ENCODE peak calls at places on chromosome X, in ten cellular contexts. D is pancreas; A is HCT116; X is heart right ventricle; Q is OCI-LY7; K is uterus; L is effector memory CD4-positive, alpha-beta T cell; N is H1; M is trophoblast cell; U is HAP-1. W is an unnamed sample.

GRCh38 chrX:57930051-57930450 is 19.8 kb upstream of the ZXDA start:
- DNase-seq in D (no peak), A (no peak), X (no peak), Q (no peak), K (no peak), L (no peak), N (no peak), M (peak), U (no peak), W (no peak)

GRCh38 chrX:112043997-112044396 is 38.6 kb downstream of the TRPC5 start:
- DNase-seq in D (no peak), A (peak), X (no peak), Q (peak), K (no peak), L (no peak), N (no peak), M (peak), U (peak), W (no peak)

GRCh38 chrX:147848543-147849448 is 62.9 kb upstream of the FMR1 start:
- DNase-seq in D (no peak), A (no peak), X (no peak), Q (no peak), K (no peak), L (no peak), N (no peak), M (no peak), U (no peak), W (no peak)

GRCh38 chrX:129649268-129650182 is 5.2 kb downstream of the APLN start:
- DNase-seq in D (no peak), A (no peak), X (no peak), Q (no peak), K (no peak), L (no peak), N (no peak), M (no peak), U (no peak), W (no peak)

GRCh38 chrX:35664838-35665237 is 133.3 kb upstream of the MAGEB16 start:
- DNase-seq in D (no peak), A (no peak), X (no peak), Q (no peak), K (no peak), L (no peak), N (no peak), M (no peak), U (no peak), W (no peak)

GRCh38 chrX:65635371-65635770 is 32.1 kb upstream of the MSN start:
- DNase-seq in D (no peak), A (no peak), X (peak), Q (no peak), K (peak), L (no peak), N (no peak), M (no peak), U (no peak), W (no peak)

GRCh38 chrX:15233416-15234015 is 36.4 kb downstream of the ASB9 start:
- DNase-seq in D (no peak), A (no peak), X (no peak), Q (no peak), K (no peak), L (no peak), N (no peak), M (no peak), U (no peak), W (peak)

GRCh38 chrX:15721911-15722310 is 16.2 kb upstream of the CA5B start:
- DNase-seq in D (no peak), A (no peak), X (no peak), Q (no peak), K (no peak), L (no peak), N (no peak), M (no peak), U (no peak), W (no peak)

GRCh38 chrX:115367455-115367854 is 77.9 kb downstream of the LUZP4 start:
- DNase-seq in D (no peak), A (no peak), X (no peak), Q (no peak), K (no peak), L (no peak), N (no peak), M (peak), U (no peak), W (no peak)

GRCh38 chrX:72045141-72045540 is 86.6 kb downstream of the RTL5 start:
- DNase-seq in D (no peak), A (no peak), X (no peak), Q (no peak), K (no peak), L (no peak), N (no peak), M (no peak), U (no peak), W (no peak)

GRCh38 chrX:31092476-31092875 is 20.6 kb upstream of the FTHL17 start:
- DNase-seq in D (no peak), A (no peak), X (no peak), Q (no peak), K (no peak), L (no peak), N (no peak), M (no peak), U (no peak), W (no peak)

GRCh38 chrX:2566044-2566443 is 65.3 kb upstream of the DHRSX start:
- DNase-seq in D (no peak), A (no peak), X (no peak), Q (no peak), K (no peak), L (no peak), N (no peak), M (no peak), U (no peak), W (no peak)

GRCh38 chrX:118117069-118117405 is 427 bp upstream of the KLHL13 start:
- DNase-seq in D (no peak), A (no peak), X (no peak), Q (no peak), K (no peak), L (no peak), N (no peak), M (peak), U (no peak), W (no peak)

GRCh38 chrX:3815896-3816664 is 102.6 kb upstream of the PRKX start:
- DNase-seq in D (peak), A (peak), X (peak), Q (peak), K (peak), L (peak), N (peak), M (peak), U (peak), W (peak)

GRCh38 chrX:153884136-153885076 is 1.6 kb downstream of the L1CAM start:
- DNase-seq in D (no peak), A (peak), X (no peak), Q (no peak), K (no peak), L (no peak), N (no peak), M (no peak), U (no peak), W (no peak)
- H3K4me3 ChIP-seq in D (no peak), A (peak), X (no peak), Q (no peak), K (no peak), L (no peak), N (peak), M (no peak), U (no peak), W (no peak)

GRCh38 chrX:19787305-19787704 is 100.1 kb downstream of the SH3KBP1 start:
- DNase-seq in D (no peak), A (no peak), X (no peak), Q (no peak), K (no peak), L (no peak), N (no peak), M (no peak), U (no peak), W (no peak)
- H3K4me3 ChIP-seq in D (no peak), A (no peak), X (no peak), Q (no peak), K (no peak), L (no peak), N (no peak), M (no peak), U (no peak), W (peak)

DNA sequence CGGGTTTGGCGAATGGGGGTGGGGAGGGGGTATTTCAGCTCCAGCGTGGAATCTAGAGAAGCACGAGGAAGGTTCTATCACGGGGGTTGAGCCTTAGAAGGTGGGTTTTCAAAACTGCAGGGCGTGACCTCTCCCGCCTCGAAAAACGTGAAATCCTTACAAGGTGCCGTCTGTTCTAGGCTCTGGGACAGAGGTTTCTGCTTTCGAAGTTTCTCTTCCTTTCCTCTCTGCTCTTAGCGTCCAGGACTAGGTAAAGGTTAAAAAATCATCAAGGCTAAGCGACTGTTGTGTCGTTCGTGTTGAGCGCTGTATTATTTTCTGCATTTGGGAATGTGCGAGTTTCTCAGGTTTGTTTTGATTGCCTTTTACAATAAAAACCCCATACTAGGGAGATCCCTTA is 1.1 kb downstream of the FHL1 start:
- DNase-seq in D (no peak), A (no peak), X (no peak), Q (no peak), K (no peak), L (no peak), N (no peak), M (no peak), U (peak), W (no peak)
- H3K4me3 ChIP-seq in D (peak), A (no peak), X (peak), Q (no peak), K (peak), L (no peak), N (peak), M (no peak), U (peak), W (no peak)

GRCh38 chrX:47129879-47130358 is 14.6 kb downstream of the NDUFB11 start:
- DNase-seq in D (no peak), A (no peak), X (no peak), Q (no peak), K (no peak), L (no peak), N (no peak), M (no peak), U (no peak), W (no peak)
- H3K4me3 ChIP-seq in D (peak), A (peak), X (peak), Q (peak), K (peak), L (peak), N (peak), M (no peak), U (peak), W (peak)

GRCh38 chrX:40093586-40093985 is 4.2 kb downstream of the BCOR start:
- DNase-seq in D (no peak), A (no peak), X (no peak), Q (no peak), K (no peak), L (no peak), N (no peak), M (peak), U (no peak), W (no peak)

GRCh38 chrX:40095588-40096394 is 2.0 kb downstream of the BCOR start:
- DNase-seq in D (no peak), A (no peak), X (no peak), Q (peak), K (no peak), L (no peak), N (no peak), M (peak), U (no peak), W (peak)

GRCh38 chrX:40094900-40095587 is 2.7 kb downstream of the BCOR start:
- DNase-seq in D (no peak), A (no peak), X (no peak), Q (no peak), K (no peak), L (no peak), N (no peak), M (peak), U (no peak), W (no peak)

GRCh38 chrX:40092808-40093435 is 4.8 kb downstream of the BCOR start:
- DNase-seq in D (no peak), A (no peak), X (no peak), Q (no peak), K (no peak), L (no peak), N (no peak), M (no peak), U (peak), W (no peak)

DNA sequence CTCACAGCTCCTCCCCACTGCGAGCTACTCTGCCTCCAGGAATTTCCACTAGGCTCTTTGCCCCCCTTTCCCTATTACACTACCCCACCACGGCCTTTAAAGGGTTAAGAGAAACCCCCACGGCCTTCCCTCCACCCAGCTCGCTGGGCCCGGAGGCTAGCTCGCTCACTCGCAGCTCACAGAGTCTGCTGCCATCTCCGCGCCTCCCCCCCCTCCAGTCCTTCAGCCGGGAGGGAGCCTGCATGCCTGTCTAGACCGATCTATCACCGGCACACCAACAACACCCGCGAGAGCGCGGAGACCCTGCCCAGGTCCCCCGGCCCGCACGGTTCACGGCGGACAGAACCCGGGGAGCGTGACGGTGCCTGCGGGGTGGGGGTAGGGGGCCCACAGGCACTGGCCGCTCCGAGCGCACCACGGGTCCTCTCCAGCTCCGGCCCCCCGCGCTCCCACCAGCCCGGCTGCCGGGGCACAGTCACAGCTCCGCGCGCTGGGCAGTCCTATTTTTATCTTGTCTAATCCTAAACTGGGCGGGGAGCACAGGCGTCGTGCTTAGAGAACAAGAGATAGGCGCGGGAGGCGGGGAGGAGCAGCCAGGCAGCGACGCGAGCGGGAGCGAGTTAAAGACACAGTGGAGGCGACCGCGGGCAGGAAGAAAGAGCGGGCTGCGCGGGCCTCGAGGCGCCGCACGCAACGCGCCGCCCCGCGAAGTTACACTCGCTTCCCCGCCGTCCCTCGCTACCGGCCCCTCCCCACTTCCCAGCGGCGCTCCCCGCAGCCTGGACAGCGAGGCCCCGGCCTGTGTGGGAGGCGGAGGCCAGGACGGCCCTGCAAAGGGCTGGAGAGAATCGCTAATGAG is 3.5 kb downstream of the BCOR start:
- DNase-seq in D (no peak), A (no peak), X (peak), Q (no peak), K (peak), L (no peak), N (peak), M (peak), U (peak), W (no peak)
- H3K4me3 ChIP-seq in D (peak), A (peak), X (peak), Q (peak), K (peak), L (peak), N (peak), M (peak), U (peak), W (peak)

DNA sequence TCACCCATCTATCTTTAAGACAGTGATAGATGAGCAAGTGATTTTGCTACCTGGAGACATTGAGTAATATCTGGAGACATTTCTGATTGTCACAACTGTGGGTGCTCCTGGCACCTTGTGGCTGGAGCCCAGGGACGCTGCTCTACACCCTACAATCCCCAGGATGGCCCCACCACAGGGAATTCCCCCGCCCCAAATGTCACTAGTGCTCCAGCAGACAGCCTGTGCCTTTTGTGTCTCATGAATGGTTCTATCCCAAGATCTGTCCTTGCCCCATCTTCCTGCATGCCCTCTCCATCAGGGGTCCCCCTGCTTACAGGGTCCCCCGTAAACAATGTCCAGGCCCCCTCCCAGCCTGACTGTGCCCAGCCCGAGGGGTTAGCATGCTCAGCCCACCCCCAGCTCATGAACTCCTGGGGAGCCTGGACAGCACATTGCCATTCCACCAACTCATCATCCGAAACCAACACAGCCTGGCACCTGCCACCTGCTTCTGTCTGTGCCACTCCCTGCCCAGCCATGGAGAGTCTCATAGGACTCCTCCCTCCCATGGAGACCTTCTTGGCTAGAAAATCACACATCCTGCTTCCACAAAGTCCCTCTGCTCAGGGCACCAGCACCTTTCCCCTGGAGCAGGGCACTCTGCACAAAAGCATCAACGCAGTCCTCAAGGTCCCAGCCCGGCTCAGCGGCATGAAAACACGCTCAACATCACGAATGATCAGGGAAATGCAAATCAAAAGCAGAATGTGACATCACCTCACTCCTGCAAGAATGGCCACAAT is 5.7 kb downstream of the P2RY8 start:
- DNase-seq in D (no peak), A (no peak), X (no peak), Q (no peak), K (no peak), L (peak), N (peak), M (no peak), U (no peak), W (no peak)
- H3K4me3 ChIP-seq in D (no peak), A (no peak), X (no peak), Q (no peak), K (no peak), L (no peak), N (no peak), M (no peak), U (no peak), W (peak)

W was measured in CD4-positive, CD25-positive, alpha-beta regulatory T cell.